ENCODE peak calls at places on chromosomes 1 and 21, in ten cellular contexts. One of them, this sample, is unnamed.

GRCh38 chr1:118982816-118983557 is 5.2 kb downstream of the TBX15 start:
- DNase-seq in MCF 10A: no peak
- DNase-seq in thyroid gland: no peak
- DNase-seq in tibial nerve: no peak
- DNase-seq in coronary artery: no peak
- DNase-seq in endothelial cell: no peak
- DNase-seq in GM13976: no peak
- DNase-seq in heart right ventricle: no peak
- DNase-seq in Peyer's patch: no peak
- DNase-seq in Calu3: no peak
- DNase-seq in this sample: no peak

GRCh38 chr1:84687703-84688460 is 2.4 kb downstream of the SSX2IP start:
- DNase-seq in thyroid gland: no peak
- DNase-seq in GM13976: no peak
- DNase-seq in Peyer's patch: no peak
- DNase-seq in heart right ventricle: no peak
- DNase-seq in tibial nerve: no peak
- DNase-seq in MCF 10A: no peak
- DNase-seq in endothelial cell: no peak
- DNase-seq in Calu3: no peak
- DNase-seq in coronary artery: no peak
- DNase-seq in this sample: no peak

GRCh38 chr1:30965914-30966313 is 57.4 kb upstream of the SDC3 start:
- DNase-seq in Peyer's patch: no peak
- DNase-seq in thyroid gland: no peak
- DNase-seq in heart right ventricle: no peak
- DNase-seq in MCF 10A: no peak
- DNase-seq in GM13976: no peak
- DNase-seq in coronary artery: no peak
- DNase-seq in endothelial cell: no peak
- DNase-seq in Calu3: no peak
- DNase-seq in tibial nerve: no peak
- DNase-seq in this sample: no peak

GRCh38 chr1:185345913-185346717 is 29.1 kb upstream of the IVNS1ABP start:
- DNase-seq in GM13976: no peak
- DNase-seq in MCF 10A: no peak
- DNase-seq in heart right ventricle: no peak
- DNase-seq in coronary artery: no peak
- DNase-seq in thyroid gland: no peak
- DNase-seq in endothelial cell: no peak
- DNase-seq in Calu3: no peak
- DNase-seq in tibial nerve: no peak
- DNase-seq in Peyer's patch: peak
- DNase-seq in this sample: no peak

GRCh38 chr1:55727010-55727409 is 511.8 kb upstream of the USP24 start:
- DNase-seq in Peyer's patch: no peak
- DNase-seq in Calu3: no peak
- DNase-seq in endothelial cell: no peak
- DNase-seq in tibial nerve: no peak
- DNase-seq in thyroid gland: no peak
- DNase-seq in MCF 10A: peak
- DNase-seq in coronary artery: no peak
- DNase-seq in GM13976: no peak
- DNase-seq in heart right ventricle: no peak
- DNase-seq in this sample: no peak

GRCh38 chr1:40132383-40133121 is 28.6 kb upstream of the RLF start:
- DNase-seq in coronary artery: no peak
- DNase-seq in endothelial cell: no peak
- DNase-seq in MCF 10A: no peak
- DNase-seq in GM13976: no peak
- DNase-seq in heart right ventricle: no peak
- DNase-seq in thyroid gland: peak
- DNase-seq in Peyer's patch: no peak
- DNase-seq in Calu3: no peak
- DNase-seq in tibial nerve: no peak
- DNase-seq in this sample: no peak

GRCh38 chr1:78787554-78787953 is 137.9 kb downstream of the IFI44 start:
- DNase-seq in endothelial cell: no peak
- DNase-seq in GM13976: no peak
- DNase-seq in MCF 10A: no peak
- DNase-seq in coronary artery: no peak
- DNase-seq in thyroid gland: no peak
- DNase-seq in Calu3: no peak
- DNase-seq in Peyer's patch: no peak
- DNase-seq in tibial nerve: no peak
- DNase-seq in heart right ventricle: no peak
- DNase-seq in this sample: no peak

GRCh38 chr21:26148834-26149354 is 21.7 kb downstream of the APP start:
- DNase-seq in Peyer's patch: no peak
- DNase-seq in MCF 10A: no peak
- DNase-seq in endothelial cell: no peak
- DNase-seq in Calu3: no peak
- DNase-seq in tibial nerve: no peak
- DNase-seq in thyroid gland: peak
- DNase-seq in coronary artery: no peak
- DNase-seq in heart right ventricle: no peak
- DNase-seq in GM13976: no peak
- DNase-seq in this sample: no peak

GRCh38 chr1:15033264-15033663 is 120.3 kb upstream of the TMEM51 start:
- DNase-seq in Peyer's patch: no peak
- DNase-seq in coronary artery: no peak
- DNase-seq in MCF 10A: peak
- DNase-seq in heart right ventricle: no peak
- DNase-seq in Calu3: no peak
- DNase-seq in thyroid gland: no peak
- DNase-seq in tibial nerve: no peak
- DNase-seq in endothelial cell: no peak
- DNase-seq in GM13976: no peak
- DNase-seq in this sample: no peak

GRCh38 chr1:11845641-11846335 is 1.8 kb downstream of the NPPA start:
- DNase-seq in MCF 10A: peak
- DNase-seq in coronary artery: no peak
- DNase-seq in GM13976: no peak
- DNase-seq in Calu3: no peak
- DNase-seq in thyroid gland: no peak
- DNase-seq in heart right ventricle: no peak
- DNase-seq in tibial nerve: no peak
- DNase-seq in Peyer's patch: no peak
- DNase-seq in endothelial cell: no peak
- DNase-seq in this sample: no peak

GRCh38 chr1:221517961-221518360 is 223.9 kb downstream of the DUSP10 start:
- DNase-seq in MCF 10A: peak
- DNase-seq in Peyer's patch: no peak
- DNase-seq in Calu3: no peak
- DNase-seq in tibial nerve: no peak
- DNase-seq in GM13976: no peak
- DNase-seq in coronary artery: no peak
- DNase-seq in heart right ventricle: no peak
- DNase-seq in thyroid gland: no peak
- DNase-seq in endothelial cell: no peak
- DNase-seq in this sample: no peak

GRCh38 chr1:218546314-218546713 is 201.2 kb downstream of the TGFB2 start:
- DNase-seq in endothelial cell: no peak
- DNase-seq in tibial nerve: no peak
- DNase-seq in GM13976: no peak
- DNase-seq in coronary artery: no peak
- DNase-seq in heart right ventricle: no peak
- DNase-seq in Calu3: peak
- DNase-seq in thyroid gland: no peak
- DNase-seq in MCF 10A: peak
- DNase-seq in Peyer's patch: no peak
- DNase-seq in this sample: no peak

GRCh38 chr1:16226129-16226494 is 10.9 kb downstream of the CPLANE2 start:
- DNase-seq in tibial nerve: no peak
- DNase-seq in heart right ventricle: no peak
- DNase-seq in Calu3: no peak
- DNase-seq in endothelial cell: no peak
- DNase-seq in MCF 10A: no peak
- DNase-seq in GM13976: no peak
- DNase-seq in Peyer's patch: no peak
- DNase-seq in thyroid gland: no peak
- DNase-seq in coronary artery: no peak
- DNase-seq in this sample: no peak

GRCh38 chr1:154324669-154325582 is at the start of gene ATP8B2:
- DNase-seq in Peyer's patch: peak
- DNase-seq in thyroid gland: peak
- DNase-seq in GM13976: peak
- DNase-seq in tibial nerve: peak
- DNase-seq in coronary artery: peak
- DNase-seq in MCF 10A: peak
- DNase-seq in Calu3: peak
- DNase-seq in heart right ventricle: peak
- DNase-seq in endothelial cell: peak
- DNase-seq in this sample: peak
- TF ChIP-seq CTCF in Peyer's patch: peak
- TF ChIP-seq CTCF in thyroid gland: peak
- TF ChIP-seq CTCF in GM13976: peak
- TF ChIP-seq CTCF in tibial nerve: peak
- TF ChIP-seq CTCF in coronary artery: peak
- TF ChIP-seq CTCF in MCF 10A: peak
- TF ChIP-seq CTCF in Calu3: peak
- TF ChIP-seq CTCF in heart right ventricle: peak
- TF ChIP-seq CTCF in endothelial cell: peak
- TF ChIP-seq CTCF in this sample: peak

DNA sequence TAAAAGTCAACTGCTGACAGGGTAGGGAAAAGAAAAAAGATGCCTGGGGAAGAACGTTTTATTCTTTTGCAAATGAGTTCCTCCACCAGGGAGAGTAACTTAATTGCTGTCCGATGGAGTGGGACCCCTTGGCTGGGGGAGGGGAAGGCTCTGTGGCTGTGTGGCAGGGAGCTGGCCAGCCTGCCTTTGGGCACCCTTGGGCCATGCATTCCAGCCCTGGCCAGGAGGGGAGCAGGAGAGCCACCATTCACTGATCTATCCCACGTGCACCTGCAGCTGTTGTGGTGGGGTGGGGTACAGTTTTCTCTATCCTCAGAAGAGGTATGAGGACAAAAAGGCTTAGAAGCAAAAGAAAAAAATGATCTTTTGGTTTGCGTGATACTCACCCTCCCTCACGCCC is 116.9 kb downstream of the KCNK1 start:
- DNase-seq in MCF 10A: no peak
- DNase-seq in endothelial cell: no peak
- DNase-seq in tibial nerve: no peak
- DNase-seq in GM13976: no peak
- DNase-seq in heart right ventricle: no peak
- DNase-seq in Peyer's patch: no peak
- DNase-seq in thyroid gland: no peak
- DNase-seq in coronary artery: no peak
- DNase-seq in Calu3: peak
- DNase-seq in this sample: no peak
- TF ChIP-seq CTCF in MCF 10A: no peak
- TF ChIP-seq CTCF in endothelial cell: no peak
- TF ChIP-seq CTCF in tibial nerve: no peak
- TF ChIP-seq CTCF in GM13976: no peak
- TF ChIP-seq CTCF in heart right ventricle: no peak
- TF ChIP-seq CTCF in Peyer's patch: no peak
- TF ChIP-seq CTCF in thyroid gland: no peak
- TF ChIP-seq CTCF in coronary artery: no peak
- TF ChIP-seq CTCF in Calu3: no peak
- TF ChIP-seq CTCF in this sample: no peak

GRCh38 chr1:3551711-3552110 is 59.6 kb downstream of the MEGF6 start:
- DNase-seq in heart right ventricle: no peak
- DNase-seq in thyroid gland: no peak
- DNase-seq in Peyer's patch: no peak
- DNase-seq in Calu3: no peak
- DNase-seq in tibial nerve: no peak
- DNase-seq in coronary artery: no peak
- DNase-seq in MCF 10A: no peak
- DNase-seq in endothelial cell: no peak
- DNase-seq in GM13976: no peak
- DNase-seq in this sample: no peak
- TF ChIP-seq CTCF in heart right ventricle: no peak
- TF ChIP-seq CTCF in thyroid gland: no peak
- TF ChIP-seq CTCF in Peyer's patch: no peak
- TF ChIP-seq CTCF in Calu3: no peak
- TF ChIP-seq CTCF in tibial nerve: no peak
- TF ChIP-seq CTCF in coronary artery: no peak
- TF ChIP-seq CTCF in MCF 10A: no peak
- TF ChIP-seq CTCF in endothelial cell: no peak
- TF ChIP-seq CTCF in GM13976: no peak
- TF ChIP-seq CTCF in this sample: no peak

GRCh38 chr1:226308723-226309397 is at the start of gene LIN9:
- DNase-seq in heart right ventricle: peak
- DNase-seq in endothelial cell: peak
- DNase-seq in Peyer's patch: peak
- DNase-seq in MCF 10A: peak
- DNase-seq in Calu3: peak
- DNase-seq in tibial nerve: peak
- DNase-seq in thyroid gland: peak
- DNase-seq in coronary artery: peak
- DNase-seq in GM13976: peak
- DNase-seq in this sample: peak

GRCh38 chr1:226310637-226311195 is 1.8 kb upstream of the LIN9 start:
- DNase-seq in MCF 10A: peak
- DNase-seq in Calu3: peak
- DNase-seq in GM13976: no peak
- DNase-seq in coronary artery: no peak
- DNase-seq in endothelial cell: no peak
- DNase-seq in Peyer's patch: no peak
- DNase-seq in heart right ventricle: no peak
- DNase-seq in tibial nerve: no peak
- DNase-seq in thyroid gland: no peak
- DNase-seq in this sample: no peak

GRCh38 chr1:226310123-226310540 is 1.2 kb upstream of the LIN9 start:
- DNase-seq in tibial nerve: no peak
- DNase-seq in MCF 10A: peak
- DNase-seq in endothelial cell: no peak
- DNase-seq in heart right ventricle: no peak
- DNase-seq in GM13976: no peak
- DNase-seq in coronary artery: no peak
- DNase-seq in Peyer's patch: no peak
- DNase-seq in Calu3: no peak
- DNase-seq in thyroid gland: no peak
- DNase-seq in this sample: no peak

GRCh38 chr1:226308166-226308722 is 720 bp downstream of the LIN9 start:
- DNase-seq in Peyer's patch: peak
- DNase-seq in tibial nerve: no peak
- DNase-seq in coronary artery: no peak
- DNase-seq in Calu3: peak
- DNase-seq in GM13976: no peak
- DNase-seq in heart right ventricle: no peak
- DNase-seq in thyroid gland: peak
- DNase-seq in endothelial cell: no peak
- DNase-seq in MCF 10A: no peak
- DNase-seq in this sample: no peak

DNA sequence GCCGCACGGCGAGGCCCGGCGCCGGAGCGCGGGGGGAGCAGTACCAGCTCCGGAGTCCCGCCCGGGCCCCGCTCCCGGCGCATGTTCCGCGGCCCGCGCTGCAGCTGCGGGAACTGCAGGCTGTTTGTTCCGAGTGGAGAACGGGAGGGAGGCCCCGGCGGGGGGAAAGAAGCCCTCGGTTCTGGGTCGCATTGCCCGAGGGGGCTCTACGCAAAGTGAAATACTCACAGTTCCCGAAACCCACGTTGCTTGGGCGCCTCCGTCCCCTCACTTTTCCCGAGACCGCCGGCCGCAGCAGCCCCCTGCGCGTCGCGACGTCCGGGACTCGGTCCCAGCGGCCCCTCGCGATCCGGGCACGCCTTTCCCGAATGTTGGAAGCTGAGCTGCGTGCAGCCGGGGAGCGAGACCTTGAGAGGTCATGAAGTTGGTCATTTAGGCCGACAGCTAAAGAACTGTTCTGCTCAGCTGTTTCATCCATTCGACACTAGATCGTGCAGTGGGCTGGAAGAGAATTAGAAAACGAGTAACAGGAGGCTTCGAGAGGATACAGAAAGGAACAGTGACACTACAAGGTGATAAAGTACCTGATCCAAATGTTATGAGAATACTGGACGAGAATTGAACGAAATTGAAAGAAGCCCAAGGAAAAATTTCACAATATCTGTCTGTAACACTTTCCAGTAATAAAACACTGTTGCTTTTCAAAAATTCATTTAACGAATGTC is 596 bp upstream of the LIN9 start:
- DNase-seq in thyroid gland: peak
- DNase-seq in Peyer's patch: no peak
- DNase-seq in GM13976: no peak
- DNase-seq in tibial nerve: no peak
- DNase-seq in endothelial cell: no peak
- DNase-seq in Calu3: no peak
- DNase-seq in coronary artery: peak
- DNase-seq in heart right ventricle: peak
- DNase-seq in MCF 10A: peak
- DNase-seq in this sample: peak
- TF ChIP-seq CTCF in thyroid gland: no peak
- TF ChIP-seq CTCF in Peyer's patch: peak
- TF ChIP-seq CTCF in GM13976: no peak
- TF ChIP-seq CTCF in tibial nerve: peak
- TF ChIP-seq CTCF in endothelial cell: no peak
- TF ChIP-seq CTCF in Calu3: no peak
- TF ChIP-seq CTCF in coronary artery: no peak
- TF ChIP-seq CTCF in heart right ventricle: no peak
- TF ChIP-seq CTCF in MCF 10A: no peak
- TF ChIP-seq CTCF in this sample: no peak

This sample was measured in osteocyte.